ENCODE peak calls at places on chromosomes 4 and X, in eight cellular contexts. One of them, this sample, is unnamed.

GRCh38 chr4:47215759-47216158 is 184.4 kb downstream of the GABRB1 start:
- DNase-seq in H9: no peak
- DNase-seq in ovary: no peak
- DNase-seq in fibroblast of lung: no peak
- DNase-seq in tibial artery: no peak
- DNase-seq in heart right ventricle: no peak
- DNase-seq in endodermal cell: no peak
- DNase-seq in thoracic aorta: no peak
- DNase-seq in this sample: no peak

GRCh38 chr4:55879224-55879623 is 25.8 kb downstream of the EXOC1 start:
- DNase-seq in H9: no peak
- DNase-seq in ovary: no peak
- DNase-seq in fibroblast of lung: no peak
- DNase-seq in tibial artery: no peak
- DNase-seq in heart right ventricle: no peak
- DNase-seq in endodermal cell: no peak
- DNase-seq in thoracic aorta: no peak
- DNase-seq in this sample: no peak

GRCh38 chr4:169039271-169039954 is 29.4 kb upstream of the CBR4 start:
- DNase-seq in H9: no peak
- DNase-seq in ovary: no peak
- DNase-seq in fibroblast of lung: no peak
- DNase-seq in tibial artery: no peak
- DNase-seq in heart right ventricle: no peak
- DNase-seq in endodermal cell: no peak
- DNase-seq in thoracic aorta: no peak
- DNase-seq in this sample: no peak

GRCh38 chr4:14829795-14830194 is 172.5 kb upstream of the CPEB2 start:
- DNase-seq in H9: no peak
- DNase-seq in ovary: no peak
- DNase-seq in fibroblast of lung: no peak
- DNase-seq in tibial artery: no peak
- DNase-seq in heart right ventricle: no peak
- DNase-seq in endodermal cell: no peak
- DNase-seq in thoracic aorta: no peak
- DNase-seq in this sample: no peak

GRCh38 chr4:3229328-3229727 is 19.6 kb upstream of the MSANTD1 start:
- DNase-seq in H9: no peak
- DNase-seq in ovary: no peak
- DNase-seq in fibroblast of lung: no peak
- DNase-seq in tibial artery: no peak
- DNase-seq in heart right ventricle: no peak
- DNase-seq in endodermal cell: no peak
- DNase-seq in thoracic aorta: no peak
- DNase-seq in this sample: no peak

GRCh38 chr4:185359767-185360446 is 35.8 kb downstream of the LRP2BP start:
- DNase-seq in H9: no peak
- DNase-seq in ovary: no peak
- DNase-seq in fibroblast of lung: peak; percentile 59
- DNase-seq in tibial artery: no peak
- DNase-seq in heart right ventricle: no peak
- DNase-seq in endodermal cell: no peak
- DNase-seq in thoracic aorta: no peak
- DNase-seq in this sample: no peak

GRCh38 chr4:91471280-91471679 is 832.5 kb upstream of the GRID2 start:
- DNase-seq in H9: no peak
- DNase-seq in ovary: no peak
- DNase-seq in fibroblast of lung: no peak
- DNase-seq in tibial artery: no peak
- DNase-seq in heart right ventricle: no peak
- DNase-seq in endodermal cell: no peak
- DNase-seq in thoracic aorta: no peak
- DNase-seq in this sample: no peak

GRCh38 chr4:14178421-14178820 is 550.9 kb upstream of the BOD1L1 start:
- DNase-seq in H9: no peak
- DNase-seq in ovary: no peak
- DNase-seq in fibroblast of lung: peak; percentile 50
- DNase-seq in tibial artery: no peak
- DNase-seq in heart right ventricle: no peak
- DNase-seq in endodermal cell: no peak
- DNase-seq in thoracic aorta: no peak
- DNase-seq in this sample: no peak

GRCh38 chr4:97279410-97279809 is 863.9 kb downstream of the STPG2 start:
- DNase-seq in H9: no peak
- DNase-seq in ovary: no peak
- DNase-seq in fibroblast of lung: no peak
- DNase-seq in tibial artery: no peak
- DNase-seq in heart right ventricle: no peak
- DNase-seq in endodermal cell: no peak
- DNase-seq in thoracic aorta: no peak
- DNase-seq in this sample: no peak

GRCh38 chrX:153477039-153477438 is 6.7 kb upstream of the HAUS7 start:
- DNase-seq in H9: peak; percentile 49
- DNase-seq in ovary: peak; percentile 58
- DNase-seq in fibroblast of lung: peak; percentile 30
- DNase-seq in tibial artery: peak; percentile 36
- DNase-seq in heart right ventricle: no peak
- DNase-seq in endodermal cell: no peak
- DNase-seq in thoracic aorta: no peak
- DNase-seq in this sample: no peak

GRCh38 chr4:168551211-168551610 is 54.4 kb downstream of the PALLD start:
- DNase-seq in H9: no peak
- DNase-seq in ovary: no peak
- DNase-seq in fibroblast of lung: peak; percentile 89
- DNase-seq in tibial artery: no peak
- DNase-seq in heart right ventricle: no peak
- DNase-seq in endodermal cell: no peak
- DNase-seq in thoracic aorta: no peak
- DNase-seq in this sample: no peak

GRCh38 chr4:159069922-159070321 is 33.0 kb upstream of the RAPGEF2 start:
- DNase-seq in H9: no peak
- DNase-seq in ovary: no peak
- DNase-seq in fibroblast of lung: peak; percentile 78
- DNase-seq in tibial artery: no peak
- DNase-seq in heart right ventricle: no peak
- DNase-seq in endodermal cell: no peak
- DNase-seq in thoracic aorta: no peak
- DNase-seq in this sample: no peak

GRCh38 chr4:10243856-10244255 is 127.3 kb upstream of the WDR1 start:
- DNase-seq in H9: no peak
- DNase-seq in ovary: no peak
- DNase-seq in fibroblast of lung: no peak
- DNase-seq in tibial artery: no peak
- DNase-seq in heart right ventricle: no peak
- DNase-seq in endodermal cell: no peak
- DNase-seq in thoracic aorta: no peak
- DNase-seq in this sample: no peak

GRCh38 chrX:68937581-68937980 is 108.8 kb downstream of the EFNB1 start:
- DNase-seq in H9: no peak
- DNase-seq in ovary: no peak
- DNase-seq in fibroblast of lung: no peak
- DNase-seq in tibial artery: no peak
- DNase-seq in heart right ventricle: no peak
- DNase-seq in endodermal cell: no peak
- DNase-seq in thoracic aorta: no peak
- DNase-seq in this sample: no peak

GRCh38 chrX:68934922-68935321 is 106.1 kb downstream of the EFNB1 start:
- DNase-seq in H9: no peak
- DNase-seq in ovary: no peak
- DNase-seq in fibroblast of lung: no peak
- DNase-seq in tibial artery: no peak
- DNase-seq in heart right ventricle: no peak
- DNase-seq in endodermal cell: peak; percentile 18
- DNase-seq in thoracic aorta: no peak
- DNase-seq in this sample: no peak

GRCh38 chrX:68936186-68936585 is 107.4 kb downstream of the EFNB1 start:
- DNase-seq in H9: no peak
- DNase-seq in ovary: no peak
- DNase-seq in fibroblast of lung: no peak
- DNase-seq in tibial artery: no peak
- DNase-seq in heart right ventricle: no peak
- DNase-seq in endodermal cell: peak; percentile 26
- DNase-seq in thoracic aorta: no peak
- DNase-seq in this sample: no peak

GRCh38 chrX:68935362-68935761 is 106.5 kb downstream of the EFNB1 start:
- DNase-seq in H9: no peak
- DNase-seq in ovary: no peak
- DNase-seq in fibroblast of lung: no peak
- DNase-seq in tibial artery: no peak
- DNase-seq in heart right ventricle: no peak
- DNase-seq in endodermal cell: peak; percentile 13
- DNase-seq in thoracic aorta: no peak
- DNase-seq in this sample: no peak

GRCh38 chrX:68936608-68937007 is 107.8 kb downstream of the EFNB1 start:
- DNase-seq in H9: no peak
- DNase-seq in ovary: no peak
- DNase-seq in fibroblast of lung: peak; percentile 81
- DNase-seq in tibial artery: no peak
- DNase-seq in heart right ventricle: no peak
- DNase-seq in endodermal cell: no peak
- DNase-seq in thoracic aorta: no peak
- DNase-seq in this sample: no peak
- H3K4me1 ChIP-seq in H9: no peaks in the 10 kb centered on the region
- H3K4me1 ChIP-seq in ovary: no peaks in the 10 kb centered on the region
- H3K4me1 ChIP-seq in fibroblast of lung: peaks cover 14% of the 10 kb centered on the region
- H3K4me1 ChIP-seq in tibial artery: peaks cover 12% of the 10 kb centered on the region
- H3K4me1 ChIP-seq in heart right ventricle: peaks cover 57% of the 10 kb centered on the region
- H3K4me1 ChIP-seq in endodermal cell: no peaks in the 10 kb centered on the region
- H3K4me1 ChIP-seq in thoracic aorta: peaks cover 5% of the 10 kb centered on the region
- H3K4me1 ChIP-seq in this sample: no peaks in the 10 kb centered on the region

GRCh38 chrX:106955004-106955772 is 35.0 kb downstream of the CLDN2 start:
- DNase-seq in H9: no peak
- DNase-seq in ovary: no peak
- DNase-seq in fibroblast of lung: peak; percentile 4
- DNase-seq in tibial artery: no peak
- DNase-seq in heart right ventricle: no peak
- DNase-seq in endodermal cell: no peak
- DNase-seq in thoracic aorta: no peak
- DNase-seq in this sample: no peak
- TF ChIP-seq CTCF in H9: no peak
- TF ChIP-seq CTCF in ovary: no peak
- TF ChIP-seq CTCF in fibroblast of lung: no peak
- TF ChIP-seq CTCF in tibial artery: no peak
- TF ChIP-seq CTCF in heart right ventricle: no peak
- TF ChIP-seq CTCF in endodermal cell: no peak
- TF ChIP-seq CTCF in thoracic aorta: no peak
- TF ChIP-seq CTCF in this sample: no peak

DNA sequence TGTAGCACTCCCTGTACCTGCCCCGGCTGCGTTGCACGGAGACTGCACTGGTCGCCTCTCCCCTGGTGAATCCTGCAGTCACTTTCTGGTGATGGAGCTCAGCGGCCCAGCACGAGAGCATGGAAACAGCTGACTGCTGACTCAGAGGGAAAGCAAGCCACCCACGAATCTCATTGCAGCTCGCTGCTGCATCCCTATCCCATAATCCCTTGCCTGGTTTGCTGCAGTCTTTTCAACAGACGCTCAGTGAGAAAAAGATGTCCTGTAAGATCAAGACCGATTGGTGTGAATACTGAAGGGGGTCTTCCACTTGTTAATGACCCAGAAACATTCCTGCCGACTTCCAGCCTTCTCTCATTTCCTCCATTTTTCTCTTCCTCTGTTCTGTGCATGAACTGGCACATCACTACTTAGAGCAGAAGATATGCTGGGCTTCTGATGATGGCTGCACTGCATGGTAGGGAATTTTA is 52.9 kb downstream of the TRIM2 start:
- DNase-seq in H9: peak; percentile 77
- DNase-seq in ovary: no peak
- DNase-seq in fibroblast of lung: peak; percentile 53
- DNase-seq in tibial artery: no peak
- DNase-seq in heart right ventricle: no peak
- DNase-seq in endodermal cell: peak; percentile 88
- DNase-seq in thoracic aorta: no peak
- DNase-seq in this sample: no peak
- H3K27ac ChIP-seq in H9: peak overlapping the region; percentile 91
- H3K27ac ChIP-seq in ovary: no peak overlapping the region
- H3K27ac ChIP-seq in fibroblast of lung: no peak overlapping the region
- H3K27ac ChIP-seq in tibial artery: peak overlapping the region; percentile 15
- H3K27ac ChIP-seq in heart right ventricle: no peak overlapping the region
- H3K27ac ChIP-seq in endodermal cell: peak overlapping the region; percentile 94
- H3K27ac ChIP-seq in thoracic aorta: no peak overlapping the region
- H3K27ac ChIP-seq in this sample: no peak overlapping the region

GRCh38 chr4:152780267-152780811 is 585 bp downstream of the ARFIP1 start:
- DNase-seq in H9: no peak
- DNase-seq in ovary: no peak
- DNase-seq in fibroblast of lung: no peak
- DNase-seq in tibial artery: no peak
- DNase-seq in heart right ventricle: no peak
- DNase-seq in endodermal cell: no peak
- DNase-seq in thoracic aorta: no peak
- DNase-seq in this sample: no peak

GRCh38 chr4:152779513-152780266 is at the start of the genes ARFIP1 and TIGD4:
- DNase-seq in H9: peak; percentile 99
- DNase-seq in ovary: peak; percentile 99
- DNase-seq in fibroblast of lung: peak; percentile 97
- DNase-seq in tibial artery: peak; percentile 97
- DNase-seq in heart right ventricle: peak; percentile 97
- DNase-seq in endodermal cell: peak; percentile 100
- DNase-seq in thoracic aorta: peak; percentile 90
- DNase-seq in this sample: peak; percentile 82

GRCh38 chr4:152777488-152777887 is 2.0 kb downstream of the TIGD4 start:
- DNase-seq in H9: no peak
- DNase-seq in ovary: no peak
- DNase-seq in fibroblast of lung: no peak
- DNase-seq in tibial artery: no peak
- DNase-seq in heart right ventricle: no peak
- DNase-seq in endodermal cell: no peak
- DNase-seq in thoracic aorta: no peak
- DNase-seq in this sample: no peak

GRCh38 chr4:152776352-152776751 is 3.2 kb downstream of the TIGD4 start:
- DNase-seq in H9: no peak
- DNase-seq in ovary: no peak
- DNase-seq in fibroblast of lung: peak; percentile 34
- DNase-seq in tibial artery: no peak
- DNase-seq in heart right ventricle: no peak
- DNase-seq in endodermal cell: no peak
- DNase-seq in thoracic aorta: no peak
- DNase-seq in this sample: no peak

DNA sequence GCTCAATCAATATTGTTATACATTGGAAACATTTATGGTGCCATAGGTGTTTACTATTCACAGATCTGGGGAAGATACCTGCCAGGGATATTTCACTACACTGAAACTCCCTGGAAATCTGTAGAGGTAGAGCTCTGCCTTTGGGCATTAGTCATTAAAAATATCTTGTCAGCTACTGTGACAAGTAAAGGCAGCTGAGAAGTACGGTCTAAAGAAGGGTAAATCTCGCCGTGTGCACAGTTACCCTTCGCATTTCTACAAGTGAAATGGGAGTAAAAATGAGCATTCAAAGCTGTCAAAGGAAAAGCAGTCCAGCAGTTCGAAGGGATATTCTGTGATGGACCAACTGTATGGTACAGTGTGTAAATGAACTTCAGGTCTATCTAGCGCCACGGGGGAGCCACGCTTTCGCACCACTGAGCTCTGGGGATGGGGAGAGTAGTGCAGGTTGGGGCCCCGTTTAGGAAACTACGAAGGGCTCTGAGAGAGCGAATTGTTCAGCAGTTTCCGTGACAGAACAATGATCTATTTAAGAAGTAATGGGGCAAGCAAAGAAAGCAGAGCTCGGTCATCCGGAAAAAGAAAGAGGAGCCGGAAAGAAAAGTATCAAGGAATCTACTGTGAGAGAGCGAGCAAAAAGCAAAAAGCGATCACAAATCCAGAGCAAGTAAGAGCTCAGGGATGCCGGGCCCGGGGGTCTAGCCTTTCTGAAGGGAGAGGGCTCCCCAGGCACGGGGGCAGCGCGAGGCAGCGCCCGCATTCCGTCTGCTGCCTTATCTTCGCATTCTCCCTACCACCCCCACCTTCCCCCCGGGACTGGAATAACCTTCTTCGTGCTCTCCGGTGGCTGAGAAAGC is 646 bp downstream of the TIGD4 start:
- DNase-seq in H9: no peak
- DNase-seq in ovary: peak; percentile 24
- DNase-seq in fibroblast of lung: peak; percentile 14
- DNase-seq in tibial artery: peak; percentile 31
- DNase-seq in heart right ventricle: peak; percentile 19
- DNase-seq in endodermal cell: peak; percentile 62
- DNase-seq in thoracic aorta: no peak
- DNase-seq in this sample: no peak
- H3K4me1 ChIP-seq in H9: no peaks in the 10 kb centered on the region
- H3K4me1 ChIP-seq in ovary: peaks cover 4% of the 10 kb centered on the region
- H3K4me1 ChIP-seq in fibroblast of lung: peaks cover 2% of the 10 kb centered on the region
- H3K4me1 ChIP-seq in tibial artery: peaks cover 17% of the 10 kb centered on the region
- H3K4me1 ChIP-seq in heart right ventricle: peaks cover 23% of the 10 kb centered on the region
- H3K4me1 ChIP-seq in endodermal cell: peaks cover 6% of the 10 kb centered on the region
- H3K4me1 ChIP-seq in thoracic aorta: peaks cover 10% of the 10 kb centered on the region
- H3K4me1 ChIP-seq in this sample: peaks cover 4% of the 10 kb centered on the region

This sample was measured in esophagus squamous epithelium.